ENCODE peak calls at places on chromosomes 2 and 18, in six cellular contexts. J, W, I, E, V and A are unnamed samples.

GRCh38 chr2:27049422-27050280 is 1.8 kb upstream of the AGBL5 start:
- DNase-seq in I (no peak), W (no peak), J (peak; percentile 53), E (peak; percentile 51), V (peak; percentile 63), A (no peak)

GRCh38 chr2:102672124-102672786 is 52.9 kb downstream of the SLC9A2 start:
- DNase-seq in V (no peak), W (no peak), E (no peak), J (no peak), I (no peak), A (no peak)

GRCh38 chr2:111072220-111072871 is 48.4 kb upstream of the BCL2L11 start:
- DNase-seq in J (no peak), E (no peak), I (no peak), V (peak; percentile 79), W (no peak), A (no peak)

GRCh38 chr18:53225567-53226325 is 885.7 kb downstream of the DCC start:
- DNase-seq in I (no peak), J (no peak), V (no peak), E (no peak), W (no peak), A (no peak)

GRCh38 chr18:63477972-63478371 is 1.2 kb downstream of the SERPINB5 start:
- DNase-seq in W (no peak), V (no peak), J (no peak), E (no peak), I (no peak), A (no peak)

GRCh38 chr2:64807417-64807816 is 153.7 kb upstream of the SERTAD2 start:
- DNase-seq in I (no peak), W (no peak), J (no peak), V (peak; percentile 100), E (no peak), A (no peak)

GRCh38 chr2:126482582-126483464 is 173.1 kb upstream of the GYPC start:
- DNase-seq in E (no peak), W (no peak), I (no peak), J (no peak), V (peak; percentile 6), A (no peak)

GRCh38 chr2:85420743-85421705 is 2.5 kb downstream of the SH2D6 start:
- DNase-seq in V (peak; percentile 78), E (peak; percentile 91), I (peak; percentile 90), J (peak; percentile 85), W (peak; percentile 67), A (peak; percentile 88)

GRCh38 chr2:159379181-159379580 is 92.7 kb upstream of the WDSUB1 start:
- DNase-seq in I (no peak), W (no peak), V (no peak), E (no peak), J (no peak), A (no peak)

GRCh38 chr2:162002623-162003200 is 71.3 kb downstream of the DPP4 start:
- DNase-seq in J (no peak), I (no peak), E (no peak), V (no peak), W (no peak), A (no peak)

GRCh38 chr2:58042486-58042970 is 4.1 kb upstream of the VRK2 start:
- DNase-seq in W (no peak), V (peak; percentile 89), J (no peak), I (no peak), E (no peak), A (peak; percentile 4)

GRCh38 chr2:221335106-221335505 is 237.0 kb downstream of the EPHA4 start:
- DNase-seq in J (no peak), V (no peak), I (no peak), E (no peak), W (no peak), A (no peak)

GRCh38 chr2:31216734-31217133 is 581 bp downstream of the CAPN14 start:
- DNase-seq in E (no peak), V (no peak), I (no peak), W (no peak), J (no peak), A (no peak)

GRCh38 chr2:234422895-234423505 is 73.9 kb downstream of the ARL4C start:
- DNase-seq in J (no peak), I (no peak), W (no peak), V (no peak), E (no peak), A (no peak)

GRCh38 chr2:226187126-226187525 is 612.5 kb downstream of the IRS1 start:
- DNase-seq in W (no peak), V (no peak), I (no peak), J (no peak), E (no peak), A (no peak)

GRCh38 chr2:43082111-43082877 is 144.1 kb downstream of the ZFP36L2 start:
- DNase-seq in J (peak; percentile 76), W (no peak), E (peak; percentile 80), V (peak; percentile 73), I (peak; percentile 73), A (no peak)

GRCh38 chr2:569681-570080 is 107.5 kb downstream of the TMEM18 start:
- DNase-seq in W (no peak), J (no peak), I (no peak), E (no peak), V (no peak), A (no peak)

GRCh38 chr2:51795248-51795888 is 763.4 kb upstream of the NRXN1 start:
- DNase-seq in V (peak; percentile 8), J (no peak), I (no peak), W (no peak), E (no peak), A (no peak)

GRCh38 chr2:237209885-237210284 is 124.2 kb downstream of the COPS8 start:
- DNase-seq in V (no peak), I (no peak), J (no peak), W (no peak), E (no peak), A (no peak)

GRCh38 chr2:235749121-235749780 is 255.4 kb downstream of the AGAP1 start:
- DNase-seq in I (no peak), E (no peak), J (no peak), W (no peak), V (no peak), A (no peak)

GRCh38 chr2:102488063-102488462 is 15.0 kb downstream of the SLC9A4 start:
- DNase-seq in E (no peak), I (no peak), W (no peak), V (peak; percentile 98), J (no peak), A (no peak)

GRCh38 chr2:42076357-42076921 is 28.6 kb downstream of the PKDCC start:
- DNase-seq in V (no peak), W (no peak), J (no peak), I (no peak), E (no peak), A (no peak)

GRCh38 chr2:12884713-12885282 is 168.1 kb downstream of the TRIB2 start:
- DNase-seq in E (peak; percentile 66), V (peak; percentile 80), I (peak; percentile 63), W (no peak), J (no peak), A (no peak)

GRCh38 chr2:111191877-111192276 is 71.2 kb downstream of the BCL2L11 start:
- DNase-seq in J (no peak), V (no peak), W (no peak), E (no peak), I (no peak), A (no peak)